ENCODE peak calls at places on chromosomes 2 and 18, in five cellular contexts. S is thoracic aorta, R is K562, D is HAP-1, M is mucosa of descending colon. F is an unnamed sample. For H3K36me3 and H3K4me1, the result is how much of the 10 kb centered on the place peaks cover.

GRCh38 chr2:10963155-10963554 is 51.4 kb downstream of the KCNF1 start:
- DNase-seq in R (no peak), S (no peak), D (no peak), M (no peak), F (no peak)

GRCh38 chr2:44616616-44617266 is 255.0 kb downstream of the CAMKMT start:
- DNase-seq in M (no peak), S (no peak), D (no peak), R (no peak), F (no peak)

GRCh38 chr18:79784071-79784913 is 13.4 kb upstream of the KCNG2 start:
- DNase-seq in M (no peak), S (no peak), D (no peak), R (no peak), F (no peak)

GRCh38 chr2:203687161-203687560 is 19.3 kb upstream of the CD28 start:
- DNase-seq in M (no peak), R (no peak), S (no peak), D (no peak), F (no peak)

GRCh38 chr2:1781291-1782080 is 37.2 kb upstream of the PXDN start:
- DNase-seq in D (no peak), M (no peak), S (no peak), R (no peak), F (no peak)

GRCh38 chr2:234425923-234426603 is 70.8 kb downstream of the ARL4C start:
- DNase-seq in R (no peak), M (peak), S (no peak), D (no peak), F (no peak)

GRCh38 chr2:23900133-23900926 is 26.6 kb downstream of the ATAD2B start:
- DNase-seq in D (no peak), R (no peak), M (peak), S (no peak), F (no peak)

GRCh38 chr2:235639387-235639786 is 145.5 kb downstream of the AGAP1 start:
- DNase-seq in R (no peak), M (peak), S (peak), D (no peak), F (no peak)

GRCh38 chr2:437772-438393 is 150.0 kb upstream of the ALKAL2 start:
- DNase-seq in S (no peak), D (no peak), M (peak), R (no peak), F (no peak)

DNA sequence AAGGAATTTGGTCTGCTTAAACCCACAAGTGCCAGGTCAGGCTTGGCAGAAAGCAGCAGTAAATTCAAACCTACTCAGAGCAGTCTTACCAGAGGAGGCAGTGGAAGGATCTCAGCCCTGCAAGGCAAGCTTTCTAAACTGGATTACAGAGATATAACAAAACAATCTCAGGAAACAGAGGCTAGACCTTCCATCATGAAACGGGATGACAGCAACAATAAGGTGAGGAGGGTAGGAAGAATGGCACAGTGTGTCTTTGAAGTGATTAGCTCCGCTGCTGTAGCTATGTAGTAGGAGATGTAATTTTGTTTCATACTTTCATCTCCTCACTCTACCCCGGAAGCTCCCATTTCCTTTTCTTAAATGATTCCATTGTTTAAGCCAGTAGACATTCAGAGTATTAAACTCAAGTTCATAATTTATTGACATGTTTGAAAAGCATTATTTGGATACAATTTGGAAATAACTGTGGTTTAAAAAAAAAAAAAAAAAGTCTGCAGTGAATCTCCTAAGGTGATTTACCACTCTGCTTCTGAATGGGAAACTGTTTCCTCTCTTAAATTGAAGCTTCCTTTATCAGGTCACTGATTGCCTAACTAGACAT is 29.4 kb upstream of the DYSF start:
- DNase-seq in D (no peak), M (no peak), R (no peak), S (no peak), F (no peak)
- H3K36me3 ChIP-seq in D (under half), M (under half), R (half or more), S (under half), F (under half)

GRCh38 chr2:85792783-85793441 is 39.1 kb downstream of the ATOH8 start:
- DNase-seq in S (no peak), M (no peak), R (no peak), D (no peak), F (no peak)
- H3K4me1 ChIP-seq in S (half or more), M (under half), R (under half), D (under half), F (under half)

GRCh38 chr2:33032245-33032644 is 85.5 kb downstream of the LTBP1 start:
- DNase-seq in S (no peak), M (no peak), R (no peak), D (no peak), F (no peak)

GRCh38 chr2:33034784-33035183 is 88.0 kb downstream of the LTBP1 start:
- DNase-seq in D (no peak), M (no peak), S (no peak), R (no peak), F (no peak)

GRCh38 chr2:33029459-33029858 is 82.7 kb downstream of the LTBP1 start:
- DNase-seq in M (no peak), S (no peak), D (no peak), R (no peak), F (no peak)

GRCh38 chr2:33030326-33030725 is 83.6 kb downstream of the LTBP1 start:
- DNase-seq in R (no peak), D (no peak), S (no peak), M (no peak), F (no peak)

DNA sequence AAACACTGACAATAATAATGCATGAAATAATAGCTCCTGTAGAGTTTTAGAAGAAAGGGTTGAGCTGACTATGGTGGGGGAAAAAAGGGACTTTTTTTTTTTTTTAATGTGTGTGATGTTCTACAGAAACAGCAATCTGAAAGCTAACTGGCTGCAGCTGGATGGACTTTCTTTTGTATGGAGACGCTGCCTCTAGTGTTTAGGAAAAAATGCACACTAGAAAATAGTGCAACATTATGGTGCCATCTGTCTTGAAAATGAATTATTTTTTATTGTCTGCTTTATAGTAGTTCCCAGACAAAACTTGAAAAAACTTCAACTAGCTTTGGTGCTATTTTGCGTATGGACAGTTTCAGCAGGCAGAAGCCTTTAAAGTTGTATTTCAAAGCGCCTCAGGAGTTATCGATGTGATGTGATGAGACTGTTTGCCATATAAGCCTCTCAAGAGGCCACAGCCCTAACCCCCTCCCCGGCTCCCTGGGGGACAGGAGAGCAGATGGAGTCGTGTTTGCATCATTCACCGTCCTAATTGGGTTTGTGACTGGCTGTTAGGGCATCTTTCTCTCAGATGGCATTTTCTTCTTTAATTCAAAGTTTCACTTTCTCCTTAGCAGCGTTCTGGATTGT is 86.9 kb downstream of the LTBP1 start:
- DNase-seq in D (no peak), M (no peak), R (no peak), S (no peak), F (no peak)
- H3K4me3 ChIP-seq in D (no peak), M (no peak), R (no peak), S (peak), F (no peak)

GRCh38 chr18:2706903-2707302 is 51.4 kb downstream of the SMCHD1 start:
- DNase-seq in D (no peak), R (no peak), S (no peak), M (no peak), F (no peak)
- H3K36me3 ChIP-seq in D (under half), R (half or more), S (under half), M (under half), F (under half)

GRCh38 chr2:64679673-64680425 is 26.1 kb upstream of the SERTAD2 start:
- DNase-seq in D (peak), M (no peak), S (no peak), R (no peak), F (no peak)
- H3K4me1 ChIP-seq in D (under half), M (under half), S (under half), R (under half), F (under half)

F was measured in Caco-2.